ENCODE peak calls at places on chromosome 15, in four cellular contexts. T, H, U and S are unnamed samples.

GRCh38 chr15:45943255-45943654 is 308.4 kb downstream of the SQOR start:
- DNase-seq in T (no peak), H (peak; percentile 32), U (peak; percentile 91), S (no peak)

GRCh38 chr15:81914734-81915234 is 131.0 kb downstream of the MEX3B start:
- DNase-seq in T (no peak), H (no peak), U (no peak), S (no peak)

GRCh38 chr15:82129769-82130168 is 84.0 kb upstream of the MEX3B start:
- DNase-seq in T (no peak), H (no peak), U (peak; percentile 87), S (peak; percentile 93)

GRCh38 chr15:85748729-85749128 is 46.0 kb downstream of the KLHL25 start:
- DNase-seq in T (peak; percentile 69), H (no peak), U (no peak), S (no peak)

GRCh38 chr15:68775671-68776476 is 44.8 kb downstream of the ANP32A start:
- DNase-seq in T (no peak), H (peak; percentile 26), U (no peak), S (peak; percentile 48)

GRCh38 chr15:41558400-41559238 is at the start of gene TYRO3:
- DNase-seq in T (peak; percentile 85), H (peak; percentile 86), U (peak; percentile 51), S (peak; percentile 85)

GRCh38 chr15:64850778-64851502 is 9.2 kb downstream of the PLEKHO2 start:
- DNase-seq in T (no peak), H (peak; percentile 3), U (no peak), S (no peak)

GRCh38 chr15:58529041-58529440 is 97.2 kb downstream of the LIPC start:
- DNase-seq in T (no peak), H (no peak), U (no peak), S (no peak)

GRCh38 chr15:33722005-33722672 is 246.2 kb upstream of the CHRM5 start:
- DNase-seq in T (no peak), H (no peak), U (peak; percentile 63), S (peak; percentile 83)

GRCh38 chr15:40054056-40054745 is 15.2 kb upstream of the SRP14 start:
- DNase-seq in T (no peak), H (no peak), U (no peak), S (peak; percentile 77)

GRCh38 chr15:57675481-57676181 is 30.9 kb upstream of the POLR2M start:
- DNase-seq in T (no peak), H (no peak), U (peak; percentile 81), S (no peak)

GRCh38 chr15:87816811-87817210 is 439.7 kb downstream of the NTRK3 start:
- DNase-seq in T (no peak), H (no peak), U (peak; percentile 63), S (peak; percentile 93)

GRCh38 chr15:69398541-69398940 is 15.6 kb upstream of the KIF23 start:
- DNase-seq in T (no peak), H (no peak), U (no peak), S (peak; percentile 75)

GRCh38 chr15:42065008-42065407 is 29.4 kb downstream of the PLA2G4D start:
- DNase-seq in T (no peak), H (no peak), U (peak; percentile 51), S (no peak)

GRCh38 chr15:58118272-58118671 is 19.9 kb upstream of the AQP9 start:
- DNase-seq in T (no peak), H (no peak), U (no peak), S (no peak)

GRCh38 chr15:61798631-61799030 is 261.6 kb downstream of the VPS13C start:
- DNase-seq in T (no peak), H (no peak), U (no peak), S (no peak)

GRCh38 chr15:22955544-22956085 is 24.6 kb downstream of the CYFIP1 start:
- DNase-seq in T (no peak), H (no peak), U (no peak), S (no peak)

DNA sequence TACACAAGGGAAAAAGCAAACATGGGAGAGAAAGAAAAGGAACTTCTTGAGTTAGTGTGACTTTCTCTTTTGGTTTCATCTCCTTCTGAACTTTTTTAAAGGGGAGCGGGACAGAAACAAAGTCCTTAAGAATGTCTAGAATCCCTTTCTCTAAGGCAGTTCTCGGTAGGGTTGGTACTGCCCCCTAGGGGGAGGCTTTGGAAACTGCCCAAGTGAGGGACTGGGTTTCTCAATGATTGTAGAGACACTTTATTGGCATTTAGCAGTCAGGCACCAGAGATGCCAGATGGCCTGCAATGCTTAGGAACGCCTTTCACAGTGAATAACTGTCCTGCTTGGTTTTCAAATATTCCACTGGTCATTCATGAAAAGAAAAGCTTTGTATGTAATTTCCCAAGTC is 172.6 kb downstream of the WDR72 start:
- DNase-seq in T (peak; percentile 75), H (peak; percentile 82), U (peak; percentile 60), S (no peak)
- TF ChIP-seq EZH2phosphoT487 in T (no peak), H (no peak), U (no peak), S (no peak)

GRCh38 chr15:66760968-66761722 is 59.1 kb downstream of the SMAD6 start:
- DNase-seq in T (no peak), H (no peak), U (no peak), S (peak; percentile 26)

GRCh38 chr15:66764067-66764428 is 62.0 kb downstream of the SMAD6 start:
- DNase-seq in T (no peak), H (no peak), U (no peak), S (no peak)

GRCh38 chr15:66765478-66766281 is 63.6 kb downstream of the SMAD6 start:
- DNase-seq in T (no peak), H (no peak), U (peak; percentile 98), S (peak; percentile 73)

GRCh38 chr15:66761723-66762595 is 59.9 kb downstream of the SMAD6 start:
- DNase-seq in T (no peak), H (no peak), U (peak; percentile 72), S (peak; percentile 90)

GRCh38 chr15:66763186-66764066 is 61.4 kb downstream of the SMAD6 start:
- DNase-seq in T (no peak), H (no peak), U (peak; percentile 47), S (peak; percentile 66)
- TF ChIP-seq EZH2phosphoT487 in T (no peak), H (no peak), U (no peak), S (no peak)

GRCh38 chr15:25737218-25737643 is 125.9 kb downstream of the ATP10A start:
- DNase-seq in T (no peak), H (no peak), U (no peak), S (peak; percentile 15)
- TF ChIP-seq EZH2phosphoT487 in T (no peak), H (no peak), U (no peak), S (no peak)

DNA sequence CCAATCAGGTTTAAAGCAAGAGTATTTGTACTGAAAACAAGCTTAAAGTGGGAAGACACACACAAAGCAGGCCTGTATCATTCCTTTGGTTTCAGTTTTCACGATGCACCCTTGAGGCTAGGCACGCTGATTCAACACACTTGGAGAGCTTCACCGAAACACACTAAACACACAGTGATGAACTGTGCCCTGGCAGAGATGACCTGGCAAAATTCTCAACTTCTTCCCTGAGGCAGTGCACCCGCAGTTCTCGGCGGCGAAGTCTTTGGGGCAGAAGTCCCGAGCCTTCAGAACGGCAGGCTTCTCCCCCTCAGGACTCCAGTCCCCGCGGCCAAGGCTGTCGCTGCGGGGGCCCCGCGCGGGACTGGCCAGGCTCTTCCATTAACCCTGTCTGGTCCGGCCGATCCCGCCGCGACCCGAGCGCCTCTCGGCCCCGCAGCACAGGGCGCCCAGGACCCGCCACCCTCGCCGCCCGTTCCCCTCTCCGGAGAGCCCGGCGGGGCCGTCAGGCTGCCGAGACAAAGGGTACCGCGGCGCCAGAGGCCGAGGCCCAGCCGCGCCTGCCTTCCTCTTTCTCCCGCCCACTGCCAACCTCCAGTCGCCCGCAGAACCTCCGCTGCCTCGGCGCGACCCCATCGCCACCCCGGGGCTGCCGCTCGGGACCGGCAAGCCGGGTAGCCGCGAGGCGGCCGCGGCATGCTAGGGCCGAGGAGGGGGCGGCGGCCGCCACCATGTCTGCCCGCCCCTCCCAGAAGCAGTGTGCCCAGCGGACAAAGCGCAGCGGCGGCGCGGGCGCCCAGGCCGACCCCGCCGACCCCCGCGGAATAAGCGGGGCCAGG is 780 bp downstream of the GABPB1 start:
- DNase-seq in T (peak; percentile 55), H (peak; percentile 70), U (peak; percentile 77), S (peak; percentile 87)
- TF ChIP-seq EZH2phosphoT487 in T (no peak), H (no peak), U (no peak), S (no peak)

GRCh38 chr15:77179541-77179998 is 108.7 kb upstream of the TSPAN3 start:
- DNase-seq in T (no peak), H (no peak), U (no peak), S (no peak)
- TF ChIP-seq EZH2phosphoT487 in T (no peak), H (no peak), U (no peak), S (no peak)

DNA sequence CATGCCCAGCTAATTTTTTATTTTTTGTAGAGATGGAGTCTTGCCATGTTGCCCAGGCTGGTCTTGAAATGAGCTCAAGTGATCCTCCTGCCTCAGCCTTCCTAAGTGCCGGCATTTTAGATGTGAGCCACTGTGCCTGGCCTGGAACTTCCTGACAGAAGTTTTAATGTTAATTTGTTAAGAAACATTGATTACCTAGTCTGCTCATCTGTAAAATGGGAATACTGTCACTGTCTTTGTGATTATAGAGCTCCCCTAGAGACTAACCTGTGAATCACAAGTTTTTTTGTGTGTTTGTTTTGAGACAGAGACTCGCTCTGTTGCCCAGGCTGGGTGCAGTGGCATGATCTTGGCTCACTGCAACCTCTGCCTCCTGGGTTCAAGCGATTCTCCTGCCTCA is 4.3 kb upstream of the EIF3J start:
- DNase-seq in T (peak; percentile 49), H (no peak), U (peak; percentile 33), S (no peak)
- TF ChIP-seq EZH2phosphoT487 in T (no peak), H (no peak), U (no peak), S (no peak)

DNA sequence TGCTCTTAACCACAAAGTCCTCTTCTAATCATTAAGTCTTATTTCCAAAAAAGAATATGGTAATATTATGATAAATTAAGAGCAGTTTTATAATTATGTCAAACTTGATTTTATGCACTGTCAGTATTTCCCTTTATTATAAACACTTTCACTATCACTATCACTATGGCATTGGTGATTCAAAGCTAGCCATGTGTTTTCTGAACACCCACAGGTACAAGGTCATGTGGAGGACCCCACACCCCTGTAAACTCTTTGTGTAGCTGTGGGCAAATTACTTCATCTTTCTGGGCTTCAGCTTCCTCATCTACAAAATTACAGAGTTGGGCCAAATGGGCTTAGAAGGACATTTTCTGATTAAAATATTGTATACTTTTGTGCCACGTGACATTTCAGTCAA is 41.6 kb downstream of the FBXL22 start:
- DNase-seq in T (no peak), H (no peak), U (no peak), S (no peak)
- TF ChIP-seq EZH2phosphoT487 in T (no peak), H (no peak), U (no peak), S (no peak)